ENCODE peak calls at places on chromosome 22, in four cellular contexts. Q is sigmoid colon; V is CD4-positive, alpha-beta T cell; I is foreskin keratinocyte. U is an unnamed sample.
A peak's percentile ranks its signal among the peaks of the same experiment; 100 is the strongest.

GRCh38 chr22:33018232-33018864 is 39.8 kb downstream of the SYN3 start:
- DNase-seq in Q (no peak), I (peak; percentile 17), V (no peak), U (peak; percentile 40)

GRCh38 chr22:20972014-20972797 is 5.2 kb downstream of the AIFM3 start:
- DNase-seq in V (no peak), I (no peak), Q (no peak), U (no peak)

GRCh38 chr22:36510966-36511881 is 4.4 kb upstream of the FOXRED2 start:
- DNase-seq in V (no peak), Q (no peak), I (peak; percentile 42), U (peak; percentile 30)

GRCh38 chr22:46056169-46057041 is 79.4 kb upstream of the WNT7B start:
- DNase-seq in I (peak; percentile 40), Q (peak; percentile 85), V (peak; percentile 30), U (no peak)

GRCh38 chr22:35206889-35207288 is 50.4 kb upstream of the HMGXB4 start:
- DNase-seq in Q (no peak), V (no peak), I (no peak), U (no peak)

GRCh38 chr22:38935023-38935422 is 22.4 kb upstream of the APOBEC3A start:
- DNase-seq in I (peak; percentile 15), V (no peak), Q (no peak), U (peak; percentile 40)

GRCh38 chr22:43343262-43343988 is at the start of gene SCUBE1:
- DNase-seq in Q (no peak), V (peak; percentile 52), I (no peak), U (peak; percentile 51)

GRCh38 chr22:23110190-23110921 is 31.4 kb downstream of the RSPH14 start:
- DNase-seq in I (no peak), Q (no peak), V (no peak), U (no peak)

GRCh38 chr22:22878211-22878570 is 9.4 kb upstream of the IGLL5 start:
- DNase-seq in V (no peak), I (no peak), Q (no peak), U (no peak)

GRCh38 chr22:43152355-43153071 is 1.2 kb downstream of the TSPO start:
- DNase-seq in V (peak; percentile 69), I (peak; percentile 49), Q (peak; percentile 88), U (peak; percentile 54)

GRCh38 chr22:45537734-45538181 is 35.1 kb downstream of the FBLN1 start:
- DNase-seq in V (no peak), I (peak; percentile 99), Q (peak; percentile 90), U (peak; percentile 94)

GRCh38 chr22:26527574-26528465 is 15.5 kb upstream of the TFIP11 start:
- DNase-seq in Q (no peak), V (no peak), I (no peak), U (no peak)

GRCh38 chr22:46007848-46008261 is 30.9 kb upstream of the WNT7B start:
- DNase-seq in V (no peak), I (peak; percentile 89), Q (peak; percentile 96), U (peak; percentile 82)

GRCh38 chr22:49197500-49197899 is 630.2 kb downstream of the BRD1 start:
- DNase-seq in I (no peak), Q (peak; percentile 61), V (peak; percentile 11), U (no peak)

GRCh38 chr22:46105494-46106278 is 44.6 kb upstream of the PPARA start:
- DNase-seq in I (peak; percentile 82), Q (peak; percentile 86), V (no peak), U (peak; percentile 65)

GRCh38 chr22:31228425-31228824 is 16.3 kb downstream of the LIMK2 start:
- DNase-seq in Q (no peak), I (no peak), V (no peak), U (no peak)

GRCh38 chr22:31229402-31230140 is 17.5 kb downstream of the LIMK2 start:
- DNase-seq in V (no peak), I (no peak), Q (peak; percentile 84), U (no peak)

GRCh38 chr22:31230155-31230870 is 18.2 kb downstream of the LIMK2 start:
- DNase-seq in I (no peak), Q (no peak), V (no peak), U (no peak)

GRCh38 chr22:31233001-31233400 is 20.9 kb downstream of the LIMK2 start:
- DNase-seq in I (peak; percentile 34), Q (no peak), V (no peak), U (no peak)

DNA sequence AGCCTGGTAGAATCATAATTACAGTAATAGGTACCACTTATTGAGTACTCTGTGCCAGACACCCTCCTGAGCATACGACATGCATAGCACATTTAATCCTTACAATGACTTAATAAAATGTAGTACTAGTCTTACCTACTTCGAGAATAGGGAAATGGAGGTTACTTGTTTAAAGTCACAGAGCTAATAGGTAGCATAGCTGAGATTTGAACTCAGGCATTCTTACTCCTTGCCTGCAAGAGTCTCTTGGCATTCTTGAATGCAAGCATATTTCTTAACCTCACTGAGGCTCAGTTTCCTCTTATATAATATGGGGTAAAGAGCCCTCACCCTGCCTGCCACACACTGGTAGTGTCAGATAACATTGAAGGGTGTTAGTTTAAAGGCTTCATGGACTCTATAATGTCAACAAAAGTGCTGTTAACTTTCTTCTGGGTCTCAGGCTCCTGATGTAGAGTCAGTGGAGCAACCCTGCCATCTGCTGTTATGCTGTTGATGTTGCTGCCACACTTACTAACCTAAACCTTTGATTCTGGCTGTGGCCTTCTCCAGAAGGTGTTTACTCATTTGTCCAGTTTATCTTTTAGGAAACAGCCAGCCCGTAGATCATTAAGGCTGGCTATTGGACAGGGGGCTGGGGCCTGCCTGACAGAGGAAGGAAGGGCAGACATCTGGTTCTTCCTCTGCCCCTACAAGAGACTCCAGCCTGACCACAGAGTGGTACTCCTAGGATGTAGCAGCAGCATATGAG is 18.9 kb downstream of the LIMK2 start:
- DNase-seq in V (peak; percentile 58), I (peak; percentile 21), Q (no peak), U (no peak)
- TF ChIP-seq CTCF in V (peak; percentile 72), I (peak; percentile 71), Q (peak; percentile 70), U (no peak)

GRCh38 chr22:19132693-19133400 is 1.7 kb downstream of the TSSK2 start:
- DNase-seq in V (no peak), Q (no peak), I (no peak), U (no peak)

GRCh38 chr22:19131685-19132015 is 542 bp downstream of the TSSK2 start:
- DNase-seq in Q (no peak), I (no peak), V (no peak), U (no peak)

GRCh38 chr22:19129871-19130270 is 1.2 kb upstream of the TSSK2 start:
- DNase-seq in I (peak; percentile 62), Q (no peak), V (no peak), U (peak; percentile 72)

GRCh38 chr22:19132153-19132552 is 1.0 kb downstream of the TSSK2 start:
- DNase-seq in I (no peak), Q (no peak), V (no peak), U (no peak)

DNA sequence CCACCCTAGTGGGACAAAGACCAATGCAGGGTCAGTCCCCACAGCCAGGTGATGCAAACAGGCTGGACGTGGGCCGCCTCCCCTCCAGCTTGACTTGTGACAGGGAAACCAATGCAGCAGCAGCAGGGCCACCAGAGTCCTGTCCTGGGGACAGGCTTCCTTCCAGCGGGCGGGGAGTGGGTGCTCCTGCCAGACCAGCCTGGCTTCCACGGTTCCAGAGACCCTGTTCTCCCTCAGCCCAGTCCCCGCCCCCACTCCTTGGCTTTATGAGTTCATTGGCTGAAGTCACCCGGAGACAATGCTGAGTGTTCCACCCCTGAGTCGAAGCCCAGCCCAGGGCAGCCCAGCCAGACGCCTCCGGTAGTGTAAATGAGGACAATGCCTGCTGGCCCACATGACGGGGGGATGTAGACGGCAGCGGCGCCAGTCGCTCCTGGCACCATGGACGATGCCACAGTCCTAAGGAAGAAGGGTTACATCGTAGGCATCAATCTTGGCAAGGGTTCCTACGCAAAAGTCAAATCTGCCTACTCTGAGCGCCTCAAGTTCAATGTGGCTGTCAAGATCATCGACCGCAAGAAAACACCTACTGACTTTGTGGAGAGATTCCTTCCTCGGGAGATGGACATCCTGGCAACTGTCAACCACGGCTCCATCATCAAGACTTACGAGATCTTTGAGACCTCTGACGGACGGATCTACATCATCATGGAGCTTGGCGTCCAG is at the start of gene TSSK2:
- DNase-seq in Q (no peak), V (no peak), I (no peak), U (no peak)
- H3K27ac ChIP-seq in Q (no peak within 1 kb of the TSS), V (no peak within 1 kb of the TSS), I (no peak within 1 kb of the TSS), U (peak within 1 kb of the TSS; percentile 90)

GRCh38 chr22:27794244-27794643 is 7.3 kb downstream of the MN1 start:
- DNase-seq in V (no peak), I (no peak), Q (no peak), U (no peak)
- TF ChIP-seq CTCF in V (no peak), I (no peak), Q (no peak), U (no peak)

GRCh38 chr22:19174106-19175025 is 4.2 kb downstream of the SLC25A1 start:
- DNase-seq in Q (peak; percentile 73), I (peak; percentile 56), V (no peak), U (peak; percentile 17)
- H3K27ac ChIP-seq in Q (no peak overlapping the region), I (no peak overlapping the region), V (no peak overlapping the region), U (peak overlapping the region; percentile 96)

U was measured in RWPE1.